ENCODE peak calls at places on chromosomes 16 and 17, in four cellular contexts. F is GM20000; A is stimulated activated CD4-positive, alpha-beta T cell treated with anti-CD3 and anti-CD28 coated beads, Interleukin-1b, Interleukin-23, amount 100 ng/mL, for 1 hour; G is left ventricle myocardium inferior. Q is an unnamed sample.

GRCh38 chr17:29179232-29180036 is 764 bp downstream of the MYO18A start:
- DNase-seq in F (peak; percentile 40), A (no peak), G (peak; percentile 48), Q (no peak)

GRCh38 chr17:67248291-67248690 is 3.3 kb upstream of the HELZ start:
- DNase-seq in F (no peak), A (no peak), G (no peak), Q (no peak)

GRCh38 chr17:50087246-50087911 is 7.8 kb upstream of the PDK2 start:
- DNase-seq in F (peak; percentile 88), A (peak; percentile 46), G (peak; percentile 74), Q (no peak)

GRCh38 chr17:75654176-75654575 is 12.8 kb downstream of the RECQL5 start:
- DNase-seq in F (no peak), A (no peak), G (no peak), Q (no peak)

GRCh38 chr17:62965149-62965648 is 836 bp upstream of the TANC2 start:
- DNase-seq in G (no peak), A (no peak), F (no peak), Q (no peak)

GRCh38 chr16:49277386-49277742 is 4.3 kb downstream of the CBLN1 start:
- DNase-seq in G (no peak), A (no peak), F (no peak), Q (no peak)

GRCh38 chr16:79912592-79913310 is 312.2 kb upstream of the MAF start:
- DNase-seq in F (no peak), G (no peak), A (no peak), Q (no peak)

GRCh38 chr16:64738321-64738960 is 383.4 kb downstream of the CDH11 start:
- DNase-seq in A (no peak), G (no peak), F (no peak), Q (no peak)

GRCh38 chr17:8964801-8965393 is 610 bp downstream of the PIK3R5 start:
- DNase-seq in G (no peak), A (no peak), F (no peak), Q (no peak)